ENCODE peak calls at places on chromosomes 16 and 17, in eight cellular contexts. X, E, V, Z, A, N, S and B are unnamed samples.
A peak's percentile ranks its signal among the peaks of the same experiment; 100 is the strongest.

GRCh38 chr17:27396045-27396444 is 60.2 kb upstream of the KSR1 start:
- DNase-seq in X (no peak), E (no peak), V (no peak), Z (no peak), A (no peak), N (no peak), S (no peak), B (no peak)

GRCh38 chr17:62824290-62825135 is 16.4 kb upstream of the MARCHF10 start:
- DNase-seq in X (peak; percentile 87), E (no peak), V (no peak), Z (no peak), A (no peak), N (no peak), S (no peak), B (no peak)

GRCh38 chr17:41324180-41325075 is 8.9 kb upstream of the KRTAP17-1 start:
- DNase-seq in X (peak; percentile 48), E (no peak), V (no peak), Z (no peak), A (no peak), N (no peak), S (peak; percentile 66), B (peak; percentile 11)

GRCh38 chr17:44083250-44083849 is 12.8 kb downstream of the G6PC3 start:
- DNase-seq in X (peak; percentile 86), E (no peak), V (peak; percentile 44), Z (no peak), A (no peak), N (no peak), S (no peak), B (peak; percentile 46)

GRCh38 chr17:17035490-17035889 is 6.8 kb upstream of the MPRIP start:
- DNase-seq in X (no peak), E (no peak), V (peak; percentile 31), Z (no peak), A (peak; percentile 15), N (no peak), S (no peak), B (peak; percentile 56)

GRCh38 chr17:38456031-38456815 is 28.0 kb downstream of the ARHGAP23 start:
- DNase-seq in X (no peak), E (no peak), V (no peak), Z (no peak), A (no peak), N (no peak), S (no peak), B (peak; percentile 18)

GRCh38 chr17:39612291-39612894 is 4.7 kb upstream of the NEUROD2 start:
- DNase-seq in X (no peak), E (no peak), V (no peak), Z (no peak), A (no peak), N (no peak), S (no peak), B (no peak)

GRCh38 chr17:50051082-50051576 is 4.8 kb upstream of the ITGA3 start:
- DNase-seq in X (peak; percentile 93), E (no peak), V (peak; percentile 61), Z (peak; percentile 72), A (no peak), N (no peak), S (no peak), B (peak; percentile 19)

GRCh38 chr16:273547-274421 is 2.0 kb downstream of the RGS11 start:
- DNase-seq in X (peak; percentile 53), E (no peak), V (peak; percentile 56), Z (peak; percentile 79), A (peak; percentile 86), N (peak; percentile 16), S (no peak), B (no peak)

GRCh38 chr17:78527345-78527744 is 49.9 kb downstream of the DNAH17 start:
- DNase-seq in X (no peak), E (no peak), V (no peak), Z (no peak), A (no peak), N (no peak), S (no peak), B (no peak)

GRCh38 chr16:56345406-56346050 is 79.8 kb downstream of the AMFR start:
- DNase-seq in X (no peak), E (no peak), V (no peak), Z (no peak), A (no peak), N (no peak), S (no peak), B (no peak)

GRCh38 chr16:68478526-68479249 is 30.4 kb upstream of the SMPD3 start:
- DNase-seq in X (no peak), E (no peak), V (no peak), Z (no peak), A (no peak), N (no peak), S (no peak), B (no peak)

GRCh38 chr17:48517478-48517877 is 13.3 kb downstream of the HOXB1 start:
- DNase-seq in X (peak; percentile 52), E (no peak), V (no peak), Z (no peak), A (no peak), N (no peak), S (no peak), B (no peak)

GRCh38 chr16:12721841-12722467 is 81.7 kb downstream of the CPPED1 start:
- DNase-seq in X (no peak), E (no peak), V (no peak), Z (no peak), A (no peak), N (no peak), S (no peak), B (no peak)

GRCh38 chr17:3683054-3683511 is 12.9 kb downstream of the P2RX5 start:
- DNase-seq in X (peak; percentile 63), E (no peak), V (peak; percentile 74), Z (no peak), A (no peak), N (no peak), S (no peak), B (peak; percentile 33)

GRCh38 chr17:28871056-28871579 is 16.3 kb downstream of the ERAL1 start:
- DNase-seq in X (no peak), E (no peak), V (no peak), Z (no peak), A (no peak), N (no peak), S (no peak), B (peak; percentile 39)

GRCh38 chr16:87845213-87845612 is 24.1 kb downstream of the SLC7A5 start:
- DNase-seq in X (peak; percentile 73), E (no peak), V (no peak), Z (no peak), A (no peak), N (no peak), S (no peak), B (no peak)

GRCh38 chr16:87843678-87844373 is 25.5 kb downstream of the SLC7A5 start:
- DNase-seq in X (peak; percentile 61), E (no peak), V (no peak), Z (no peak), A (no peak), N (no peak), S (no peak), B (no peak)

GRCh38 chr16:87845807-87846619 is 23.3 kb downstream of the SLC7A5 start:
- DNase-seq in X (no peak), E (no peak), V (no peak), Z (no peak), A (no peak), N (no peak), S (no peak), B (no peak)

GRCh38 chr16:87844809-87845208 is 24.5 kb downstream of the SLC7A5 start:
- DNase-seq in X (no peak), E (no peak), V (no peak), Z (no peak), A (no peak), N (no peak), S (no peak), B (no peak)

GRCh38 chr16:87844374-87844733 is 25.0 kb downstream of the SLC7A5 start:
- DNase-seq in X (no peak), E (no peak), V (no peak), Z (no peak), A (no peak), N (peak; percentile 50), S (no peak), B (no peak)
- TF ChIP-seq POLR2A in X (no peak), E (no peak), V (no peak), Z (no peak), A (no peak), N (no peak), S (no peak), B (no peak)

DNA sequence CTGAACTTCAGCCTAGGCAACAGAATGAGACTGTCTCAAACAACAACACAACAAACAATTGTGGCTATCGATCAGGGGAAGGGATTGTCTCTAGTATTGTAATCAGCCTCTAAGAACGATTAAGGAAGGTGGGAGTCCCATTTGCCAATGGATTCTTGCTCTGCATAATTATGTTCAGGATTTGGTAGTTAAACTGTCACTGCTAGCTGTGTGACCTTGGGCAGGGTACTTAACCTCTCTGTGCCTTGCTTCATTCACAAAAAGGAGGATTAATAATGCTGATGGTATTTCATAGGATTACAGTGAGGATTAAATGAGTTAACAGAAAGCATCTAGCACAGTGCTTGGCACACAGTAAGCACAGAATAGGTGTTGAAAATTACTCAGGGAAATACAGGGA is 6.7 kb upstream of the SSTR2 start:
- DNase-seq in X (no peak), E (no peak), V (no peak), Z (no peak), A (no peak), N (no peak), S (no peak), B (no peak)
- TF ChIP-seq POLR2A in X (no peak), E (no peak), V (no peak), Z (no peak), A (no peak), N (no peak), S (no peak), B (no peak)

GRCh38 chr17:35536664-35537160 is 766 bp downstream of the SLFN12L start:
- DNase-seq in X (no peak), E (no peak), V (no peak), Z (no peak), A (no peak), N (no peak), S (no peak), B (no peak)
- TF ChIP-seq POLR2A in X (no peak), E (no peak), V (no peak), Z (no peak), A (no peak), N (no peak), S (no peak), B (no peak)

GRCh38 chr17:76811028-76811427 is 57.2 kb upstream of the MGAT5B start:
- DNase-seq in X (no peak), E (no peak), V (no peak), Z (no peak), A (no peak), N (no peak), S (no peak), B (no peak)
- TF ChIP-seq POLR2A in X (no peak), E (no peak), V (no peak), Z (no peak), A (no peak), N (no peak), S (no peak), B (no peak)